ENCODE peak calls at places on chromosomes 11 and 22, in ten cellular contexts. One of them, this sample, is unnamed.

GRCh38 chr11:3644817-3645235 is at the start of gene ART1:
- DNase-seq in neural crest cell: no peak
- DNase-seq in transverse colon: no peak
- DNase-seq in left lung: no peak
- DNase-seq in activated CD4-positive, alpha-beta T cell treated with anti-CD3 and anti-CD28 coated beads, Interleukin-2, amount 50 U/mL, for 4 hours: no peak
- DNase-seq in left cardiac atrium: no peak
- DNase-seq in CD4-positive, CD25-positive, alpha-beta regulatory T cell: no peak
- DNase-seq in mucosa of gallbladder: no peak
- DNase-seq in NCI-H510A: no peak
- DNase-seq in CD4-positive, alpha-beta T cell: no peak
- DNase-seq in this sample: no peak

GRCh38 chr22:40070701-40071100 is 75.9 kb downstream of the FAM83F start:
- DNase-seq in neural crest cell: no peak
- DNase-seq in transverse colon: no peak
- DNase-seq in left lung: no peak
- DNase-seq in activated CD4-positive, alpha-beta T cell treated with anti-CD3 and anti-CD28 coated beads, Interleukin-2, amount 50 U/mL, for 4 hours: no peak
- DNase-seq in left cardiac atrium: no peak
- DNase-seq in CD4-positive, CD25-positive, alpha-beta regulatory T cell: no peak
- DNase-seq in mucosa of gallbladder: no peak
- DNase-seq in NCI-H510A: no peak
- DNase-seq in CD4-positive, alpha-beta T cell: no peak
- DNase-seq in this sample: no peak

GRCh38 chr22:49701380-49702067 is 126.1 kb downstream of the BRD1 start:
- DNase-seq in neural crest cell: no peak
- DNase-seq in transverse colon: no peak
- DNase-seq in left lung: no peak
- DNase-seq in activated CD4-positive, alpha-beta T cell treated with anti-CD3 and anti-CD28 coated beads, Interleukin-2, amount 50 U/mL, for 4 hours: no peak
- DNase-seq in left cardiac atrium: no peak
- DNase-seq in CD4-positive, CD25-positive, alpha-beta regulatory T cell: no peak
- DNase-seq in mucosa of gallbladder: no peak
- DNase-seq in NCI-H510A: no peak
- DNase-seq in CD4-positive, alpha-beta T cell: no peak
- DNase-seq in this sample: peak

GRCh38 chr22:42946551-42947198 is 68.3 kb downstream of the PACSIN2 start:
- DNase-seq in neural crest cell: no peak
- DNase-seq in transverse colon: no peak
- DNase-seq in left lung: no peak
- DNase-seq in activated CD4-positive, alpha-beta T cell treated with anti-CD3 and anti-CD28 coated beads, Interleukin-2, amount 50 U/mL, for 4 hours: no peak
- DNase-seq in left cardiac atrium: no peak
- DNase-seq in CD4-positive, CD25-positive, alpha-beta regulatory T cell: no peak
- DNase-seq in mucosa of gallbladder: no peak
- DNase-seq in NCI-H510A: no peak
- DNase-seq in CD4-positive, alpha-beta T cell: no peak
- DNase-seq in this sample: no peak

GRCh38 chr11:2186669-2187266 is 15.2 kb upstream of the TH start:
- DNase-seq in neural crest cell: peak
- DNase-seq in transverse colon: peak
- DNase-seq in left lung: no peak
- DNase-seq in activated CD4-positive, alpha-beta T cell treated with anti-CD3 and anti-CD28 coated beads, Interleukin-2, amount 50 U/mL, for 4 hours: peak
- DNase-seq in left cardiac atrium: no peak
- DNase-seq in CD4-positive, CD25-positive, alpha-beta regulatory T cell: no peak
- DNase-seq in mucosa of gallbladder: no peak
- DNase-seq in NCI-H510A: peak
- DNase-seq in CD4-positive, alpha-beta T cell: peak
- DNase-seq in this sample: peak

GRCh38 chr11:58927393-58928081 is 11.8 kb upstream of the GLYATL1 start:
- DNase-seq in neural crest cell: peak
- DNase-seq in transverse colon: peak
- DNase-seq in left lung: no peak
- DNase-seq in activated CD4-positive, alpha-beta T cell treated with anti-CD3 and anti-CD28 coated beads, Interleukin-2, amount 50 U/mL, for 4 hours: no peak
- DNase-seq in left cardiac atrium: peak
- DNase-seq in CD4-positive, CD25-positive, alpha-beta regulatory T cell: peak
- DNase-seq in mucosa of gallbladder: peak
- DNase-seq in NCI-H510A: no peak
- DNase-seq in CD4-positive, alpha-beta T cell: no peak
- DNase-seq in this sample: peak

GRCh38 chr11:119741369-119742262 is 12.6 kb upstream of the NECTIN1 start:
- DNase-seq in neural crest cell: peak
- DNase-seq in transverse colon: peak
- DNase-seq in left lung: no peak
- DNase-seq in activated CD4-positive, alpha-beta T cell treated with anti-CD3 and anti-CD28 coated beads, Interleukin-2, amount 50 U/mL, for 4 hours: peak
- DNase-seq in left cardiac atrium: peak
- DNase-seq in CD4-positive, CD25-positive, alpha-beta regulatory T cell: no peak
- DNase-seq in mucosa of gallbladder: no peak
- DNase-seq in NCI-H510A: no peak
- DNase-seq in CD4-positive, alpha-beta T cell: peak
- DNase-seq in this sample: no peak

GRCh38 chr11:77994434-77995362 is at the start of gene INTS4:
- DNase-seq in neural crest cell: peak
- DNase-seq in transverse colon: peak
- DNase-seq in left lung: peak
- DNase-seq in activated CD4-positive, alpha-beta T cell treated with anti-CD3 and anti-CD28 coated beads, Interleukin-2, amount 50 U/mL, for 4 hours: peak
- DNase-seq in left cardiac atrium: peak
- DNase-seq in CD4-positive, CD25-positive, alpha-beta regulatory T cell: peak
- DNase-seq in mucosa of gallbladder: peak
- DNase-seq in NCI-H510A: peak
- DNase-seq in CD4-positive, alpha-beta T cell: peak
- DNase-seq in this sample: peak

GRCh38 chr11:15199693-15200092 is 85.0 kb downstream of the INSC start:
- DNase-seq in neural crest cell: no peak
- DNase-seq in transverse colon: no peak
- DNase-seq in left lung: no peak
- DNase-seq in activated CD4-positive, alpha-beta T cell treated with anti-CD3 and anti-CD28 coated beads, Interleukin-2, amount 50 U/mL, for 4 hours: no peak
- DNase-seq in left cardiac atrium: peak
- DNase-seq in CD4-positive, CD25-positive, alpha-beta regulatory T cell: no peak
- DNase-seq in mucosa of gallbladder: peak
- DNase-seq in NCI-H510A: no peak
- DNase-seq in CD4-positive, alpha-beta T cell: no peak
- DNase-seq in this sample: no peak

GRCh38 chr22:40955516-40955915 is 4.3 kb downstream of the RBX1 start:
- DNase-seq in neural crest cell: no peak
- DNase-seq in transverse colon: no peak
- DNase-seq in left lung: no peak
- DNase-seq in activated CD4-positive, alpha-beta T cell treated with anti-CD3 and anti-CD28 coated beads, Interleukin-2, amount 50 U/mL, for 4 hours: no peak
- DNase-seq in left cardiac atrium: no peak
- DNase-seq in CD4-positive, CD25-positive, alpha-beta regulatory T cell: no peak
- DNase-seq in mucosa of gallbladder: no peak
- DNase-seq in NCI-H510A: no peak
- DNase-seq in CD4-positive, alpha-beta T cell: no peak
- DNase-seq in this sample: no peak

GRCh38 chr11:6320411-6321207 is at the start of gene CAVIN3:
- DNase-seq in neural crest cell: peak
- DNase-seq in transverse colon: peak
- DNase-seq in left lung: peak
- DNase-seq in activated CD4-positive, alpha-beta T cell treated with anti-CD3 and anti-CD28 coated beads, Interleukin-2, amount 50 U/mL, for 4 hours: peak
- DNase-seq in left cardiac atrium: peak
- DNase-seq in CD4-positive, CD25-positive, alpha-beta regulatory T cell: no peak
- DNase-seq in mucosa of gallbladder: peak
- DNase-seq in NCI-H510A: no peak
- DNase-seq in CD4-positive, alpha-beta T cell: no peak
- DNase-seq in this sample: no peak

GRCh38 chr22:49155809-49156580 is 671.7 kb downstream of the BRD1 start:
- DNase-seq in neural crest cell: no peak
- DNase-seq in transverse colon: no peak
- DNase-seq in left lung: peak
- DNase-seq in activated CD4-positive, alpha-beta T cell treated with anti-CD3 and anti-CD28 coated beads, Interleukin-2, amount 50 U/mL, for 4 hours: no peak
- DNase-seq in left cardiac atrium: no peak
- DNase-seq in CD4-positive, CD25-positive, alpha-beta regulatory T cell: no peak
- DNase-seq in mucosa of gallbladder: no peak
- DNase-seq in NCI-H510A: no peak
- DNase-seq in CD4-positive, alpha-beta T cell: no peak
- DNase-seq in this sample: peak

GRCh38 chr11:112297248-112297866 is 36.7 kb upstream of the PLET1 start:
- DNase-seq in neural crest cell: no peak
- DNase-seq in transverse colon: no peak
- DNase-seq in left lung: no peak
- DNase-seq in activated CD4-positive, alpha-beta T cell treated with anti-CD3 and anti-CD28 coated beads, Interleukin-2, amount 50 U/mL, for 4 hours: peak
- DNase-seq in left cardiac atrium: no peak
- DNase-seq in CD4-positive, CD25-positive, alpha-beta regulatory T cell: no peak
- DNase-seq in mucosa of gallbladder: no peak
- DNase-seq in NCI-H510A: no peak
- DNase-seq in CD4-positive, alpha-beta T cell: no peak
- DNase-seq in this sample: no peak

GRCh38 chr22:43310311-43310710 is 32.9 kb downstream of the SCUBE1 start:
- DNase-seq in neural crest cell: no peak
- DNase-seq in transverse colon: no peak
- DNase-seq in left lung: no peak
- DNase-seq in activated CD4-positive, alpha-beta T cell treated with anti-CD3 and anti-CD28 coated beads, Interleukin-2, amount 50 U/mL, for 4 hours: no peak
- DNase-seq in left cardiac atrium: no peak
- DNase-seq in CD4-positive, CD25-positive, alpha-beta regulatory T cell: no peak
- DNase-seq in mucosa of gallbladder: no peak
- DNase-seq in NCI-H510A: no peak
- DNase-seq in CD4-positive, alpha-beta T cell: no peak
- DNase-seq in this sample: no peak

GRCh38 chr22:20624161-20624616 is 116.8 kb downstream of the MED15 start:
- DNase-seq in neural crest cell: no peak
- DNase-seq in transverse colon: no peak
- DNase-seq in left lung: no peak
- DNase-seq in activated CD4-positive, alpha-beta T cell treated with anti-CD3 and anti-CD28 coated beads, Interleukin-2, amount 50 U/mL, for 4 hours: no peak
- DNase-seq in left cardiac atrium: no peak
- DNase-seq in CD4-positive, CD25-positive, alpha-beta regulatory T cell: no peak
- DNase-seq in mucosa of gallbladder: no peak
- DNase-seq in NCI-H510A: no peak
- DNase-seq in CD4-positive, alpha-beta T cell: no peak
- DNase-seq in this sample: no peak

GRCh38 chr11:63534895-63535461 is 1.6 kb upstream of the PLAAT4 start:
- DNase-seq in neural crest cell: no peak
- DNase-seq in transverse colon: no peak
- DNase-seq in left lung: no peak
- DNase-seq in activated CD4-positive, alpha-beta T cell treated with anti-CD3 and anti-CD28 coated beads, Interleukin-2, amount 50 U/mL, for 4 hours: no peak
- DNase-seq in left cardiac atrium: no peak
- DNase-seq in CD4-positive, CD25-positive, alpha-beta regulatory T cell: no peak
- DNase-seq in mucosa of gallbladder: no peak
- DNase-seq in NCI-H510A: no peak
- DNase-seq in CD4-positive, alpha-beta T cell: no peak
- DNase-seq in this sample: no peak

GRCh38 chr11:1608363-1608762 is at the start of gene KRTAP5-3:
- DNase-seq in neural crest cell: no peak
- DNase-seq in transverse colon: no peak
- DNase-seq in left lung: no peak
- DNase-seq in activated CD4-positive, alpha-beta T cell treated with anti-CD3 and anti-CD28 coated beads, Interleukin-2, amount 50 U/mL, for 4 hours: no peak
- DNase-seq in left cardiac atrium: no peak
- DNase-seq in CD4-positive, CD25-positive, alpha-beta regulatory T cell: no peak
- DNase-seq in mucosa of gallbladder: no peak
- DNase-seq in NCI-H510A: no peak
- DNase-seq in CD4-positive, alpha-beta T cell: no peak
- DNase-seq in this sample: no peak

GRCh38 chr22:37893583-37893983 is 12.5 kb upstream of the MICALL1 start:
- DNase-seq in neural crest cell: no peak
- DNase-seq in transverse colon: no peak
- DNase-seq in left lung: peak
- DNase-seq in activated CD4-positive, alpha-beta T cell treated with anti-CD3 and anti-CD28 coated beads, Interleukin-2, amount 50 U/mL, for 4 hours: no peak
- DNase-seq in left cardiac atrium: no peak
- DNase-seq in CD4-positive, CD25-positive, alpha-beta regulatory T cell: no peak
- DNase-seq in mucosa of gallbladder: no peak
- DNase-seq in NCI-H510A: no peak
- DNase-seq in CD4-positive, alpha-beta T cell: no peak
- DNase-seq in this sample: no peak

GRCh38 chr11:83975984-83976383 is 689.8 kb upstream of the CCDC90B start:
- DNase-seq in neural crest cell: no peak
- DNase-seq in transverse colon: no peak
- DNase-seq in left lung: no peak
- DNase-seq in activated CD4-positive, alpha-beta T cell treated with anti-CD3 and anti-CD28 coated beads, Interleukin-2, amount 50 U/mL, for 4 hours: no peak
- DNase-seq in left cardiac atrium: no peak
- DNase-seq in CD4-positive, CD25-positive, alpha-beta regulatory T cell: no peak
- DNase-seq in mucosa of gallbladder: no peak
- DNase-seq in NCI-H510A: no peak
- DNase-seq in CD4-positive, alpha-beta T cell: no peak
- DNase-seq in this sample: no peak

GRCh38 chr11:28245131-28245530 is 136.9 kb downstream of the METTL15 start:
- DNase-seq in neural crest cell: no peak
- DNase-seq in transverse colon: no peak
- DNase-seq in left lung: no peak
- DNase-seq in activated CD4-positive, alpha-beta T cell treated with anti-CD3 and anti-CD28 coated beads, Interleukin-2, amount 50 U/mL, for 4 hours: no peak
- DNase-seq in left cardiac atrium: no peak
- DNase-seq in CD4-positive, CD25-positive, alpha-beta regulatory T cell: no peak
- DNase-seq in mucosa of gallbladder: no peak
- DNase-seq in NCI-H510A: no peak
- DNase-seq in CD4-positive, alpha-beta T cell: no peak
- DNase-seq in this sample: no peak